ENCODE peak calls at places on chromosome 13, in five cellular contexts. One of them, this sample, is unnamed.

GRCh38 chr13:39266426-39266825 is 228.2 kb downstream of the NHLRC3 start:
- DNase-seq in mesendoderm: no peak
- DNase-seq in IMR-90: no peak
- DNase-seq in mesenchymal stem cell: no peak
- DNase-seq in H1: no peak
- DNase-seq in this sample: no peak

GRCh38 chr13:24033527-24034302 is 126.8 kb upstream of the SPATA13 start:
- DNase-seq in mesendoderm: no peak
- DNase-seq in IMR-90: peak
- DNase-seq in mesenchymal stem cell: peak
- DNase-seq in H1: no peak
- DNase-seq in this sample: no peak

GRCh38 chr13:102654786-102655185 is 40.1 kb downstream of the METTL21C start:
- DNase-seq in mesendoderm: peak
- DNase-seq in IMR-90: no peak
- DNase-seq in mesenchymal stem cell: no peak
- DNase-seq in H1: no peak
- DNase-seq in this sample: peak

GRCh38 chr13:61908906-61909305 is 493.3 kb upstream of the PCDH20 start:
- DNase-seq in mesendoderm: peak
- DNase-seq in IMR-90: no peak
- DNase-seq in mesenchymal stem cell: no peak
- DNase-seq in H1: no peak
- DNase-seq in this sample: no peak

GRCh38 chr13:32056316-32056715 is 24.7 kb downstream of the FRY start:
- DNase-seq in mesendoderm: no peak
- DNase-seq in IMR-90: no peak
- DNase-seq in mesenchymal stem cell: no peak
- DNase-seq in H1: no peak
- DNase-seq in this sample: no peak

GRCh38 chr13:33490461-33491327 is 205.1 kb upstream of the STARD13 start:
- DNase-seq in mesendoderm: peak
- DNase-seq in IMR-90: no peak
- DNase-seq in mesenchymal stem cell: no peak
- DNase-seq in H1: peak
- DNase-seq in this sample: peak

GRCh38 chr13:111394211-111394922 is 73.9 kb downstream of the TEX29 start:
- DNase-seq in mesendoderm: no peak
- DNase-seq in IMR-90: no peak
- DNase-seq in mesenchymal stem cell: no peak
- DNase-seq in H1: no peak
- DNase-seq in this sample: no peak

GRCh38 chr13:26525528-26525927 is 32.0 kb upstream of the WASF3 start:
- DNase-seq in mesendoderm: no peak
- DNase-seq in IMR-90: no peak
- DNase-seq in mesenchymal stem cell: no peak
- DNase-seq in H1: no peak
- DNase-seq in this sample: no peak

GRCh38 chr13:93355094-93355493 is 128.5 kb downstream of the GPC6 start:
- DNase-seq in mesendoderm: no peak
- DNase-seq in IMR-90: no peak
- DNase-seq in mesenchymal stem cell: no peak
- DNase-seq in H1: no peak
- DNase-seq in this sample: no peak

GRCh38 chr13:45402641-45403040 is 15.5 kb downstream of the SLC25A30 start:
- DNase-seq in mesendoderm: no peak
- DNase-seq in IMR-90: no peak
- DNase-seq in mesenchymal stem cell: no peak
- DNase-seq in H1: no peak
- DNase-seq in this sample: no peak

GRCh38 chr13:26325876-26326275 is 71.9 kb downstream of the CDK8 start:
- DNase-seq in mesendoderm: no peak
- DNase-seq in IMR-90: peak
- DNase-seq in mesenchymal stem cell: peak
- DNase-seq in H1: no peak
- DNase-seq in this sample: no peak

GRCh38 chr13:45792827-45793303 is 58.7 kb downstream of the SIAH3 start:
- DNase-seq in mesendoderm: no peak
- DNase-seq in IMR-90: no peak
- DNase-seq in mesenchymal stem cell: no peak
- DNase-seq in H1: no peak
- DNase-seq in this sample: no peak

GRCh38 chr13:20558982-20559381 is 8.0 kb upstream of the IFT88 start:
- DNase-seq in mesendoderm: no peak
- DNase-seq in IMR-90: no peak
- DNase-seq in mesenchymal stem cell: no peak
- DNase-seq in H1: no peak
- DNase-seq in this sample: no peak

GRCh38 chr13:66635526-66635925 is 594.6 kb downstream of the PCDH9 start:
- DNase-seq in mesendoderm: no peak
- DNase-seq in IMR-90: peak
- DNase-seq in mesenchymal stem cell: peak
- DNase-seq in H1: no peak
- DNase-seq in this sample: no peak

GRCh38 chr13:97205971-97206370 is 16.2 kb upstream of the MBNL2 start:
- DNase-seq in mesendoderm: no peak
- DNase-seq in IMR-90: peak
- DNase-seq in mesenchymal stem cell: peak
- DNase-seq in H1: no peak
- DNase-seq in this sample: no peak

GRCh38 chr13:43493496-43494000 is 293.2 kb downstream of the ENOX1 start:
- DNase-seq in mesendoderm: peak
- DNase-seq in IMR-90: no peak
- DNase-seq in mesenchymal stem cell: no peak
- DNase-seq in H1: no peak
- DNase-seq in this sample: no peak

GRCh38 chr13:110491869-110492268 is 69.7 kb downstream of the RAB20 start:
- DNase-seq in mesendoderm: no peak
- DNase-seq in IMR-90: no peak
- DNase-seq in mesenchymal stem cell: no peak
- DNase-seq in H1: no peak
- DNase-seq in this sample: no peak

GRCh38 chr13:27375686-27376326 is 48.6 kb upstream of the GTF3A start:
- DNase-seq in mesendoderm: peak
- DNase-seq in IMR-90: peak
- DNase-seq in mesenchymal stem cell: peak
- DNase-seq in H1: peak
- DNase-seq in this sample: peak

GRCh38 chr13:101289764-101290163 is 126.5 kb downstream of the NALCN start:
- DNase-seq in mesendoderm: peak
- DNase-seq in IMR-90: peak
- DNase-seq in mesenchymal stem cell: peak
- DNase-seq in H1: peak
- DNase-seq in this sample: peak

GRCh38 chr13:73274147-73274546 is 215.3 kb downstream of the KLF5 start:
- DNase-seq in mesendoderm: no peak
- DNase-seq in IMR-90: peak
- DNase-seq in mesenchymal stem cell: no peak
- DNase-seq in H1: no peak
- DNase-seq in this sample: no peak

GRCh38 chr13:42048625-42049453 is at the start of gene DGKH:
- DNase-seq in mesendoderm: peak
- DNase-seq in IMR-90: peak
- DNase-seq in mesenchymal stem cell: peak
- DNase-seq in H1: peak
- DNase-seq in this sample: peak

GRCh38 chr13:101917833-101918755 is 465.6 kb downstream of the ITGBL1 start:
- DNase-seq in mesendoderm: peak
- DNase-seq in IMR-90: no peak
- DNase-seq in mesenchymal stem cell: no peak
- DNase-seq in H1: no peak
- DNase-seq in this sample: no peak

DNA sequence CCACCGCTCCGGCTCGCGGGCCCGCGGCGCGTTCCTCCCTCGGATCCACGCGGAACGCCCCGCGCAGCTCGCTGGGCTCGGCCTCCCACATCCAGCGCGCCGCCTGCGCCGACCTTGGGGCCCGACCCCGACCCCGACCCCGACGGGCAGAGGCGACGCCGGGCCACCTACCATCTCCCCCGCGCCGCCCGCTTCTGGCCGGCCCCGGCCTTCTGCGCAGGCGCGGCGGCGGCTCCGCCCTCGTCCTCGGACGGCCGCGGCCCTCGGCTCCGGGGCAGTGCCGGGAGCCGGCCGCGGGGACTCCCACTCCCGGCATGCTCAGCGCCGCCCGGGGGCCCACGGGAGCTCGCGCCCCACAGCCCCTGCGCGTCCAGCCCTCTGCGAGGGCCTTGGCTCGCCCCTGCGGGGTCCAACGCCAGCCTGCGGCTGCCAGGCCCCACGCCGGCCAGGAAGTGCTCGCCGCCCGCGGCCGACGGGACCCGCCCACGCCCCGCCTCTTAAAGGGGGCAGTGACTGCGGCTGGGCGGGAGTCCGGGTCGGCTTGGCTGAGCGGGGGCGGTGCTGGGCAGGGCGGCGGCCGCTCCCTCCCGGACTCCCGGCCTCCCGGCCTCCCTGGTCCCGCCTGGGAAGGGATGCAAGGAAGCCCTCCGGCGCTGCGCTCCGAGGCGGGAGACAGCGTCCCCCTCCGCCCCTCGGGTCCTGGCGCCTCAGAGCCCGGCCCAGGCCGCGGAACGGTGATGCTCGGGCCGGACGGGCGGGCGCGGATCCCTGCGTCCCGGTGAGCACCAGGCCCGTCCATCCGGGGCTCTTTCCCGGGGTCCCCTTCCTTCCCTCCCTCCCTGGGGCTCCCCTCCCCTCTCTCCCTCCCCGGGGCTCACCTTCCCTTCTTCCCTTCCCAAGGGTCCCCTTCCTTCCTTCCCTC is at the start of gene DCUN1D2:
- DNase-seq in mesendoderm: peak
- DNase-seq in IMR-90: peak
- DNase-seq in mesenchymal stem cell: peak
- DNase-seq in H1: peak
- DNase-seq in this sample: peak
- H3K4me3 ChIP-seq in mesendoderm: peak
- H3K4me3 ChIP-seq in IMR-90: peak
- H3K4me3 ChIP-seq in mesenchymal stem cell: peak
- H3K4me3 ChIP-seq in H1: peak
- H3K4me3 ChIP-seq in this sample: peak

DNA sequence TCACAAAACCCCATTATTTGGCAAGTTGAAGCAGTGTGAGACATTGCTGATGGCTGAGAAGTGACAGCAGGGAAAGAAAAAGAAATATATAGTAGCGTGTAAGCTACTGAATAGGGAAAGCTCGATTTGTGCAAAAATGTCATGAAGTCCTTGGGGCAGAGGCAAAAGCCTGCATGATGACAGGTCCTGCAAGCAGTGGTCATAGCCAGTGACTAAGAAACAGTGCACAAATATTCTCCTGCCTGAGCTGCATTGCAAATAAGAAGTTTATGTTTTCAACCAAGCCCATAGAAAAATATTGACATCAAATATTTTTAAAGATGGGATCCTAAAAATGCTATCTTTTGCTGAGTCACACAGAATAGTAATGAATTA is 270.0 kb downstream of the SLITRK6 start:
- DNase-seq in mesendoderm: peak
- DNase-seq in IMR-90: peak
- DNase-seq in mesenchymal stem cell: peak
- DNase-seq in H1: no peak
- DNase-seq in this sample: no peak
- H2BK120ac ChIP-seq in mesendoderm: no peak
- H2BK120ac ChIP-seq in IMR-90: peak
- H2BK120ac ChIP-seq in mesenchymal stem cell: no peak
- H2BK120ac ChIP-seq in H1: no peak
- H2BK120ac ChIP-seq in this sample: no peak

DNA sequence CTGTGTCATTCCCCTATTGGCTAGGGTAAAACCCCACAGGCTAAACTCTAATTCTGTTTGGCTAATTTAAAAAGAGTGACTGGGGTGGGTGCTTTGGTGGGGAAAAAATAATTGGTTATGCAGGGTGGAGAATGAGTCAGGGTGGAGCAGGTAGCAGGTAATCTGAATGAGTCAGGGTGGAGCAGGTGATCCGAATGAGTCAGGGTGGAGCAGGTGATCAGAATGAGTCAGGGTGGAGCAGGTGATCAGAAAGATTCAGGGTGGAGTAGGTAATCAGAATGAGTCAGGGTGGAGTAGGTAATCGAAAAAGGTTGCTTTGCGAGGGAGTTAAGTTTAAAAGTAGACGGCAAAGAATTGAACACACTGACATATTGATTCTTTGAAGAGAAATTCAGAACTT is 1218.8 kb upstream of the ATXN8OS start:
- DNase-seq in mesendoderm: no peak
- DNase-seq in IMR-90: no peak
- DNase-seq in mesenchymal stem cell: no peak
- DNase-seq in H1: no peak
- DNase-seq in this sample: no peak
- H3K4me3 ChIP-seq in mesendoderm: no peak
- H3K4me3 ChIP-seq in IMR-90: no peak
- H3K4me3 ChIP-seq in mesenchymal stem cell: no peak
- H3K4me3 ChIP-seq in H1: no peak
- H3K4me3 ChIP-seq in this sample: no peak

GRCh38 chr13:40381935-40382764 is 284.3 kb downstream of the FOXO1 start:
- DNase-seq in mesendoderm: no peak
- DNase-seq in IMR-90: no peak
- DNase-seq in mesenchymal stem cell: no peak
- DNase-seq in H1: peak
- DNase-seq in this sample: no peak
- H2BK120ac ChIP-seq in mesendoderm: no peak
- H2BK120ac ChIP-seq in IMR-90: no peak
- H2BK120ac ChIP-seq in mesenchymal stem cell: no peak
- H2BK120ac ChIP-seq in H1: no peak
- H2BK120ac ChIP-seq in this sample: peak

GRCh38 chr13:52432456-52432855 is 18.0 kb downstream of the VPS36 start:
- DNase-seq in mesendoderm: no peak
- DNase-seq in IMR-90: no peak
- DNase-seq in mesenchymal stem cell: no peak
- DNase-seq in H1: no peak
- DNase-seq in this sample: no peak

GRCh38 chr13:52428295-52428694 is 22.1 kb downstream of the VPS36 start:
- DNase-seq in mesendoderm: peak
- DNase-seq in IMR-90: peak
- DNase-seq in mesenchymal stem cell: no peak
- DNase-seq in H1: no peak
- DNase-seq in this sample: no peak
- H3K4me3 ChIP-seq in mesendoderm: no peak
- H3K4me3 ChIP-seq in IMR-90: no peak
- H3K4me3 ChIP-seq in mesenchymal stem cell: no peak
- H3K4me3 ChIP-seq in H1: no peak
- H3K4me3 ChIP-seq in this sample: no peak

GRCh38 chr13:112718318-112718717 is 28.5 kb downstream of the ATP11A start:
- DNase-seq in mesendoderm: no peak
- DNase-seq in IMR-90: no peak
- DNase-seq in mesenchymal stem cell: no peak
- DNase-seq in H1: no peak
- DNase-seq in this sample: no peak
- H2BK120ac ChIP-seq in mesendoderm: no peak
- H2BK120ac ChIP-seq in IMR-90: no peak
- H2BK120ac ChIP-seq in mesenchymal stem cell: no peak
- H2BK120ac ChIP-seq in H1: no peak
- H2BK120ac ChIP-seq in this sample: no peak

This sample was measured in neuronal stem cell.